ENCODE peak calls at places on chromosomes 5 and 9, in seven cellular contexts. F, T, E, I, X, S and C are unnamed samples.
A peak's percentile ranks its signal among the peaks of the same experiment; 100 is the strongest.

GRCh38 chr5:83516361-83516760 is 44.8 kb downstream of the VCAN start:
- DNase-seq in E (no peak), I (no peak), F (no peak), S (no peak), X (peak; percentile 67), T (no peak), C (no peak)

GRCh38 chr5:77960863-77961396 is 184.8 kb upstream of the TBCA start:
- DNase-seq in E (no peak), I (no peak), X (no peak), F (no peak), S (no peak), T (no peak), C (no peak)

GRCh38 chr9:82675102-82675501 is 387.8 kb downstream of the RASEF start:
- DNase-seq in F (no peak), E (no peak), T (no peak), S (no peak), X (no peak), I (no peak), C (no peak)

GRCh38 chr9:136996361-136997281 is at the start of gene CLIC3:
- DNase-seq in T (peak; percentile 44), F (no peak), E (peak; percentile 50), X (no peak), S (peak; percentile 35), I (peak; percentile 58), C (peak; percentile 17)

GRCh38 chr5:154473581-154474266 is 4.3 kb downstream of the HAND1 start:
- DNase-seq in I (no peak), F (no peak), T (no peak), E (no peak), S (no peak), X (no peak), C (no peak)

GRCh38 chr5:31663519-31663918 is 24.6 kb downstream of the PDZD2 start:
- DNase-seq in E (no peak), X (no peak), T (peak; percentile 13), S (no peak), F (peak; percentile 9), I (peak; percentile 39), C (no peak)

GRCh38 chr5:35785601-35786085 is 71.0 kb upstream of the IL7R start:
- DNase-seq in X (no peak), E (no peak), S (no peak), F (peak; percentile 29), T (no peak), I (no peak), C (no peak)

GRCh38 chr5:36599986-36600779 is 6.2 kb upstream of the SLC1A3 start:
- DNase-seq in I (no peak), X (no peak), F (no peak), E (no peak), S (no peak), T (peak; percentile 5), C (no peak)

GRCh38 chr5:36403601-36404311 is 102.1 kb upstream of the RANBP3L start:
- DNase-seq in X (peak; percentile 60), I (no peak), F (peak; percentile 47), T (peak; percentile 95), S (no peak), E (peak; percentile 22), C (no peak)

GRCh38 chr9:109799792-109800191 is 19.8 kb downstream of the PALM2AKAP2 start:
- DNase-seq in X (peak; percentile 41), I (peak; percentile 63), E (no peak), F (peak; percentile 59), T (peak; percentile 77), S (no peak), C (no peak)

GRCh38 chr5:139443766-139444473 is 4.6 kb upstream of the DNAJC18 start:
- DNase-seq in T (peak; percentile 86), I (peak; percentile 56), S (peak; percentile 51), X (peak; percentile 90), F (peak; percentile 89), E (no peak), C (no peak)

GRCh38 chr9:17229945-17230560 is 95.2 kb downstream of the CNTLN start:
- DNase-seq in I (no peak), S (no peak), T (no peak), X (no peak), E (no peak), F (no peak), C (no peak)

GRCh38 chr5:57370376-57370775 is 112.2 kb downstream of the ACTBL2 start:
- DNase-seq in E (no peak), S (no peak), I (no peak), F (no peak), X (no peak), T (no peak), C (no peak)

GRCh38 chr5:151002250-151002649 is 18.1 kb upstream of the GPX3 start:
- DNase-seq in I (no peak), S (no peak), F (peak; percentile 33), T (peak; percentile 58), E (no peak), X (no peak), C (no peak)

GRCh38 chr9:100322954-100323536 is 29.7 kb downstream of the TEX10 start:
- DNase-seq in E (no peak), I (peak; percentile 14), X (no peak), F (peak; percentile 49), T (peak; percentile 47), S (no peak), C (peak; percentile 2)

GRCh38 chr5:1973391-1974013 is 90.8 kb upstream of the IRX4 start:
- DNase-seq in X (no peak), T (no peak), E (no peak), S (no peak), I (no peak), F (no peak), C (no peak)

GRCh38 chr9:87855061-87855460 is 27.6 kb upstream of the SPATA31E1 start:
- DNase-seq in F (no peak), X (no peak), T (no peak), E (no peak), I (no peak), S (no peak), C (no peak)

GRCh38 chr5:132488590-132488989 is 2.0 kb downstream of the IRF1 start:
- DNase-seq in I (no peak), E (no peak), T (no peak), F (no peak), X (no peak), S (no peak), C (no peak)

GRCh38 chr9:27496134-27496504 is 28.0 kb upstream of the IFNK start:
- DNase-seq in E (no peak), T (no peak), I (no peak), F (no peak), S (no peak), X (no peak), C (no peak)

GRCh38 chr5:163913548-163913947 is 408.1 kb downstream of the MAT2B start:
- DNase-seq in S (no peak), I (no peak), X (no peak), T (no peak), E (no peak), F (no peak), C (no peak)

GRCh38 chr5:172540099-172540870 is 86.0 kb upstream of the SH3PXD2B start:
- DNase-seq in F (no peak), S (no peak), E (no peak), X (no peak), I (no peak), T (no peak), C (no peak)

GRCh38 chr5:81748556-81748955 is 2.3 kb downstream of the SSBP2 start:
- DNase-seq in F (no peak), T (no peak), I (no peak), E (no peak), S (no peak), X (no peak), C (no peak)

GRCh38 chr9:9054354-9054992 is 1254.9 kb upstream of the DMAC1 start:
- DNase-seq in I (no peak), S (no peak), F (no peak), T (no peak), X (no peak), E (no peak), C (no peak)

GRCh38 chr9:99827244-99827643 is 5.6 kb downstream of the NR4A3 start:
- DNase-seq in I (no peak), E (no peak), F (no peak), X (no peak), S (no peak), T (no peak), C (no peak)

GRCh38 chr9:23820731-23821399 is 5.2 kb downstream of the ELAVL2 start:
- DNase-seq in I (no peak), E (no peak), T (no peak), X (no peak), S (no peak), F (no peak), C (no peak)

GRCh38 chr5:179280095-179280490 is 65.2 kb downstream of the ADAMTS2 start:
- DNase-seq in E (no peak), T (no peak), I (no peak), X (no peak), S (no peak), F (no peak), C (no peak)

GRCh38 chr5:83126501-83126900 is 49.2 kb downstream of the XRCC4 start:
- DNase-seq in S (no peak), E (no peak), T (no peak), X (no peak), I (no peak), F (no peak), C (no peak)

GRCh38 chr9:70390922-70391321 is 23.5 kb downstream of the KLF9 start:
- DNase-seq in T (peak; percentile 15), S (peak; percentile 35), I (no peak), X (no peak), F (no peak), E (no peak), C (no peak)

GRCh38 chr5:80871541-80871961 is 88.6 kb upstream of the RASGRF2 start:
- DNase-seq in T (peak; percentile 75), X (peak; percentile 74), F (peak; percentile 72), E (no peak), S (no peak), I (peak; percentile 45), C (no peak)

GRCh38 chr5:177412603-177413233 is 3.4 kb upstream of the F12 start:
- DNase-seq in T (no peak), E (no peak), F (no peak), I (no peak), S (no peak), X (no peak), C (no peak)

GRCh38 chr5:126544087-126544740 is 50.8 kb downstream of the ALDH7A1 start:
- DNase-seq in X (no peak), S (peak; percentile 30), F (peak; percentile 62), E (no peak), I (peak; percentile 30), T (peak; percentile 43), C (peak; percentile 18)

GRCh38 chr5:6502421-6502820 is 53.8 kb downstream of the UBE2QL1 start:
- DNase-seq in F (no peak), X (no peak), S (no peak), I (no peak), E (no peak), T (no peak), C (no peak)

GRCh38 chr5:168851902-168852321 is 272.7 kb upstream of the PANK3 start:
- DNase-seq in T (peak; percentile 68), I (peak; percentile 15), E (no peak), S (no peak), F (peak; percentile 48), X (peak; percentile 25), C (peak; percentile 8)

GRCh38 chr5:16082053-16082452 is 97.5 kb downstream of the MARCHF11 start:
- DNase-seq in T (peak; percentile 36), F (peak; percentile 1), E (no peak), X (no peak), I (no peak), S (no peak), C (no peak)

GRCh38 chr9:1051286-1052118 is 1.3 kb downstream of the DMRT2 start:
- DNase-seq in F (no peak), T (no peak), S (no peak), X (no peak), E (peak; percentile 42), I (no peak), C (no peak)